ENCODE peak calls at places on chromosome 9, in ten cellular contexts. V, C, G, N, B, X, M, Z, E and Q are unnamed samples.

GRCh38 chr9:29968831-29969230 is 2395.6 kb upstream of the C9orf72 start:
- DNase-seq in V (no peak), C (no peak), G (no peak), N (no peak), B (no peak), X (no peak), M (no peak), Z (no peak), E (no peak), Q (no peak)

GRCh38 chr9:37998881-37999311 is 70.1 kb downstream of the SHB start:
- DNase-seq in V (no peak), C (peak; percentile 38), G (no peak), N (no peak), B (no peak), X (no peak), M (no peak), Z (peak; percentile 50), E (no peak), Q (no peak)

GRCh38 chr9:18826248-18826647 is 206.8 kb downstream of the SAXO1 start:
- DNase-seq in V (no peak), C (no peak), G (no peak), N (no peak), B (no peak), X (no peak), M (no peak), Z (no peak), E (no peak), Q (no peak)

GRCh38 chr9:33447404-33448158 is at the start of gene AQP3:
- DNase-seq in V (peak; percentile 70), C (peak; percentile 30), G (peak; percentile 10), N (peak; percentile 11), B (no peak), X (peak; percentile 66), M (peak; percentile 71), Z (peak; percentile 29), E (peak; percentile 64), Q (peak; percentile 63)

GRCh38 chr9:123424552-123425225 is 68.7 kb downstream of the CRB2 start:
- DNase-seq in V (no peak), C (no peak), G (no peak), N (no peak), B (no peak), X (no peak), M (no peak), Z (no peak), E (no peak), Q (no peak)

GRCh38 chr9:108783318-108784127 is 72.3 kb downstream of the ACTL7B start:
- DNase-seq in V (no peak), C (no peak), G (no peak), N (no peak), B (no peak), X (peak; percentile 30), M (no peak), Z (no peak), E (no peak), Q (no peak)

GRCh38 chr9:89778100-89779085 is 173.6 kb downstream of the GADD45G start:
- DNase-seq in V (no peak), C (peak; percentile 22), G (no peak), N (no peak), B (no peak), X (no peak), M (no peak), Z (no peak), E (no peak), Q (no peak)

GRCh38 chr9:16213781-16214515 is 656.5 kb downstream of the BNC2 start:
- DNase-seq in V (no peak), C (peak; percentile 45), G (peak; percentile 74), N (no peak), B (no peak), X (no peak), M (peak; percentile 93), Z (peak; percentile 98), E (no peak), Q (no peak)

GRCh38 chr9:137989999-137990715 is 112.6 kb downstream of the CACNA1B start:
- DNase-seq in V (no peak), C (no peak), G (peak; percentile 31), N (no peak), B (no peak), X (no peak), M (no peak), Z (no peak), E (no peak), Q (no peak)

GRCh38 chr9:98192503-98193335 is at the start of gene CORO2A:
- DNase-seq in V (peak; percentile 68), C (peak; percentile 82), G (peak; percentile 83), N (peak; percentile 60), B (peak; percentile 32), X (peak; percentile 88), M (peak; percentile 88), Z (peak; percentile 72), E (peak; percentile 68), Q (peak; percentile 71)

GRCh38 chr9:93205045-93205768 is 21.3 kb downstream of the WNK2 start:
- DNase-seq in V (no peak), C (no peak), G (peak; percentile 13), N (peak; percentile 27), B (peak; percentile 22), X (no peak), M (peak; percentile 45), Z (no peak), E (no peak), Q (no peak)

GRCh38 chr9:117405950-117406705 is 8.7 kb downstream of the ASTN2 start:
- DNase-seq in V (no peak), C (no peak), G (no peak), N (peak; percentile 40), B (no peak), X (no peak), M (no peak), Z (no peak), E (no peak), Q (no peak)

GRCh38 chr9:68704498-68704803 is 589 bp upstream of the PIP5K1B start:
- DNase-seq in V (no peak), C (no peak), G (no peak), N (no peak), B (no peak), X (peak; percentile 7), M (no peak), Z (no peak), E (no peak), Q (no peak)

GRCh38 chr9:136052991-136053756 is 41.9 kb downstream of the NACC2 start:
- DNase-seq in V (no peak), C (peak; percentile 29), G (peak; percentile 57), N (peak; percentile 14), B (no peak), X (peak; percentile 29), M (peak; percentile 12), Z (no peak), E (no peak), Q (no peak)

GRCh38 chr9:101706929-101707328 is 31.5 kb downstream of the GRIN3A start:
- DNase-seq in V (no peak), C (no peak), G (no peak), N (no peak), B (no peak), X (no peak), M (no peak), Z (no peak), E (no peak), Q (no peak)